ENCODE peak calls at places on chromosomes 2 and 18, in ten cellular contexts. D is naive thymus-derived CD8-positive, alpha-beta T cell; B is OCI-M1; M is bronchial epithelial cell; J is endothelial cell; Z is SJSA1; R is nucleus accumbens; F is activated CD4-positive, alpha-beta T cell treated with anti-CD3 and anti-CD28 coated beads, Interleukin-2, amount 10 ng/mL, durations not matched to agents 7 days and 5 days; T is fibroblast of the conjunctiva; N is astrocyte of the cerebellum. X is an unnamed sample.

GRCh38 chr2:106272202-106272807 is 78.2 kb upstream of the UXS1 start:
- DNase-seq in T (no peak), F (no peak), D (no peak), R (no peak), B (peak; percentile 71), Z (no peak), M (peak; percentile 86), N (no peak), J (no peak), X (no peak)

GRCh38 chr2:241904791-241905710 is 35.5 kb downstream of the RTP5 start:
- DNase-seq in T (no peak), N (no peak), B (no peak), D (no peak), F (no peak), Z (no peak), M (no peak), R (no peak), J (no peak), X (no peak)

GRCh38 chr2:171858397-171858958 is 35.6 kb downstream of the SLC25A12 start:
- DNase-seq in F (no peak), B (no peak), D (no peak), T (no peak), M (no peak), R (no peak), N (no peak), J (no peak), Z (no peak), X (no peak)

GRCh38 chr2:231684314-231685223 is 23.8 kb upstream of the PTMA start:
- DNase-seq in M (no peak), R (peak; percentile 80), F (no peak), D (no peak), J (no peak), T (no peak), B (no peak), Z (no peak), N (no peak), X (no peak)

GRCh38 chr18:40356153-40356552 is 1598.9 kb upstream of the PIK3C3 start:
- DNase-seq in Z (no peak), R (no peak), J (no peak), D (no peak), T (no peak), B (no peak), M (no peak), N (no peak), F (no peak), X (no peak)

GRCh38 chr2:203122317-203122998 is 107.8 kb downstream of the NBEAL1 start:
- DNase-seq in N (no peak), D (no peak), F (no peak), M (no peak), R (no peak), T (no peak), J (no peak), Z (no peak), B (peak; percentile 68), X (no peak)

GRCh38 chr2:201158111-201158929 is 24.6 kb upstream of the CASP10 start:
- DNase-seq in R (peak; percentile 41), J (peak; percentile 60), D (peak; percentile 67), N (peak; percentile 74), B (peak; percentile 99), T (peak; percentile 75), M (peak; percentile 80), F (peak; percentile 81), Z (peak; percentile 76), X (peak; percentile 31)

GRCh38 chr18:44816449-44816848 is 135.8 kb downstream of the SETBP1 start:
- DNase-seq in D (no peak), J (no peak), T (no peak), N (no peak), M (no peak), Z (no peak), F (no peak), B (no peak), R (no peak), X (no peak)

GRCh38 chr2:178761759-178762371 is 45.4 kb downstream of the TTN start:
- DNase-seq in M (peak; percentile 56), R (no peak), F (peak; percentile 59), N (peak; percentile 37), J (peak; percentile 28), D (peak; percentile 36), Z (peak; percentile 31), T (peak; percentile 30), B (peak; percentile 66), X (peak; percentile 3)

GRCh38 chr18:62164855-62165487 is 21.9 kb downstream of the PIGN start:
- DNase-seq in Z (no peak), R (no peak), D (no peak), M (no peak), B (peak; percentile 76), N (no peak), J (no peak), F (no peak), T (no peak), X (no peak)

GRCh38 chr2:106137944-106138903 is 55.9 kb downstream of the UXS1 start:
- DNase-seq in J (no peak), D (peak; percentile 27), M (no peak), Z (no peak), B (no peak), N (no peak), R (no peak), F (no peak), T (no peak), X (no peak)

GRCh38 chr2:237998530-237998929 is 31.7 kb downstream of the UBE2F start:
- DNase-seq in N (no peak), R (no peak), M (no peak), J (no peak), Z (peak; percentile 50), B (peak; percentile 70), D (peak; percentile 13), F (peak; percentile 35), T (no peak), X (peak; percentile 13)

GRCh38 chr18:79642626-79643025 is 37.0 kb upstream of the CTDP1 start:
- DNase-seq in B (no peak), M (peak; percentile 78), D (no peak), J (no peak), Z (no peak), N (no peak), T (no peak), R (no peak), F (no peak), X (no peak)

GRCh38 chr18:2891526-2892431 is 45.0 kb downstream of the EMILIN2 start:
- DNase-seq in B (no peak), F (no peak), R (no peak), Z (no peak), M (no peak), J (no peak), D (peak; percentile 12), T (no peak), N (no peak), X (no peak)

GRCh38 chr2:153870308-153870707 is 1.4 kb upstream of the GALNT13 start:
- DNase-seq in Z (no peak), D (no peak), N (no peak), B (no peak), M (peak; percentile 20), R (no peak), J (no peak), F (no peak), T (no peak), X (no peak)

GRCh38 chr2:134634054-134634630 is 84.7 kb downstream of the TMEM163 start:
- DNase-seq in T (no peak), N (no peak), J (no peak), D (no peak), F (no peak), M (no peak), B (no peak), Z (no peak), R (no peak), X (no peak)

GRCh38 chr2:241087420-241088268 is 14.4 kb downstream of the MTERF4 start:
- DNase-seq in F (no peak), M (no peak), R (no peak), J (no peak), Z (no peak), N (no peak), T (no peak), B (no peak), D (no peak), X (no peak)

GRCh38 chr2:39642054-39642742 is 23.5 kb upstream of the TMEM178A start:
- DNase-seq in N (peak; percentile 78), B (no peak), R (no peak), M (peak; percentile 78), F (no peak), T (peak; percentile 57), J (no peak), D (no peak), Z (peak; percentile 83), X (no peak)

GRCh38 chr2:71606244-71606643 is 152.9 kb downstream of the DYSF start:
- DNase-seq in Z (no peak), D (no peak), R (no peak), J (peak; percentile 2), F (no peak), N (no peak), M (no peak), T (no peak), B (peak; percentile 55), X (no peak)

GRCh38 chr2:164717000-164717597 is 95.8 kb upstream of the GRB14 start:
- DNase-seq in J (no peak), Z (no peak), B (peak; percentile 57), N (no peak), T (no peak), F (no peak), M (peak; percentile 32), R (no peak), D (no peak), X (no peak)

GRCh38 chr2:181130686-181131085 is 150.3 kb downstream of the UBE2E3 start:
- DNase-seq in M (no peak), B (no peak), F (no peak), T (no peak), D (no peak), N (no peak), J (no peak), R (no peak), Z (no peak), X (no peak)

GRCh38 chr18:70156886-70157285 is 48.6 kb downstream of the RTTN start:
- DNase-seq in D (no peak), B (no peak), R (no peak), T (no peak), J (no peak), N (no peak), M (no peak), Z (no peak), F (no peak), X (no peak)

GRCh38 chr2:127526940-127527804 is 883 bp upstream of the IWS1 start:
- DNase-seq in D (no peak), F (no peak), M (peak; percentile 88), B (peak; percentile 75), N (no peak), T (no peak), Z (no peak), R (no peak), J (no peak), X (no peak)

GRCh38 chr2:231970461-231970860 is 8.9 kb downstream of the DIS3L2 start:
- DNase-seq in F (no peak), N (no peak), T (no peak), M (peak; percentile 53), J (no peak), D (no peak), Z (no peak), R (no peak), B (no peak), X (no peak)

GRCh38 chr2:147255812-147256211 is 589.0 kb upstream of the ACVR2A start:
- DNase-seq in T (no peak), D (no peak), M (no peak), N (no peak), B (no peak), F (no peak), Z (no peak), R (peak; percentile 48), J (no peak), X (no peak)

GRCh38 chr2:188598551-188598950 is 306.9 kb downstream of the GULP1 start:
- DNase-seq in B (no peak), N (no peak), F (no peak), Z (no peak), M (no peak), R (no peak), J (no peak), D (no peak), T (no peak), X (no peak)

GRCh38 chr2:176491172-176491904 is 222.1 kb downstream of the MTX2 start:
- DNase-seq in J (no peak), T (peak; percentile 99), B (peak; percentile 96), M (peak; percentile 100), N (peak; percentile 96), R (no peak), D (peak; percentile 13), Z (peak; percentile 62), F (peak; percentile 28), X (peak; percentile 16)

X was measured in CD8-positive, alpha-beta memory T cell.